ENCODE peak calls at places on chromosomes 3 and 15, in four cellular contexts. One of them, this sample, is unnamed.

GRCh38 chr3:148992027-148992634 is 791 bp downstream of the GYG1 start:
- DNase-seq in activated T-cell treated with anti-CD3 and anti-CD28 coated beads for 1 hour: peak
- DNase-seq in aorta: peak
- DNase-seq in nucleus accumbens: peak
- DNase-seq in this sample: peak

GRCh38 chr3:190597291-190597690 is 83.4 kb downstream of the IL1RAP start:
- DNase-seq in nucleus accumbens: no peak
- DNase-seq in activated T-cell treated with anti-CD3 and anti-CD28 coated beads for 1 hour: no peak
- DNase-seq in aorta: no peak
- DNase-seq in this sample: no peak

GRCh38 chr3:98732239-98733054 is 30.7 kb upstream of the ST3GAL6 start:
- DNase-seq in nucleus accumbens: peak
- DNase-seq in aorta: peak
- DNase-seq in activated T-cell treated with anti-CD3 and anti-CD28 coated beads for 1 hour: no peak
- DNase-seq in this sample: peak

GRCh38 chr3:106397004-106397403 is 528.2 kb upstream of the CBLB start:
- DNase-seq in aorta: no peak
- DNase-seq in activated T-cell treated with anti-CD3 and anti-CD28 coated beads for 1 hour: no peak
- DNase-seq in nucleus accumbens: no peak
- DNase-seq in this sample: no peak

GRCh38 chr3:116920836-116921596 is 211.4 kb downstream of the TUSC7 start:
- DNase-seq in aorta: no peak
- DNase-seq in activated T-cell treated with anti-CD3 and anti-CD28 coated beads for 1 hour: no peak
- DNase-seq in nucleus accumbens: no peak
- DNase-seq in this sample: no peak

GRCh38 chr3:10983219-10983916 is 9.2 kb upstream of the SLC6A1 start:
- DNase-seq in nucleus accumbens: peak
- DNase-seq in aorta: no peak
- DNase-seq in activated T-cell treated with anti-CD3 and anti-CD28 coated beads for 1 hour: no peak
- DNase-seq in this sample: peak

GRCh38 chr3:173977747-173978146 is 580.2 kb downstream of the NLGN1 start:
- DNase-seq in aorta: no peak
- DNase-seq in nucleus accumbens: no peak
- DNase-seq in activated T-cell treated with anti-CD3 and anti-CD28 coated beads for 1 hour: no peak
- DNase-seq in this sample: no peak

GRCh38 chr3:45974686-45975085 is 20.9 kb downstream of the FYCO1 start:
- DNase-seq in nucleus accumbens: no peak
- DNase-seq in aorta: no peak
- DNase-seq in activated T-cell treated with anti-CD3 and anti-CD28 coated beads for 1 hour: no peak
- DNase-seq in this sample: no peak

GRCh38 chr15:60969658-60970057 is 259.4 kb downstream of the RORA start:
- DNase-seq in nucleus accumbens: no peak
- DNase-seq in aorta: no peak
- DNase-seq in activated T-cell treated with anti-CD3 and anti-CD28 coated beads for 1 hour: no peak
- DNase-seq in this sample: no peak

GRCh38 chr15:101426761-101427333 is 62.7 kb downstream of the PCSK6 start:
- DNase-seq in nucleus accumbens: no peak
- DNase-seq in aorta: no peak
- DNase-seq in activated T-cell treated with anti-CD3 and anti-CD28 coated beads for 1 hour: no peak
- DNase-seq in this sample: peak

GRCh38 chr3:49351521-49352011 is 6.6 kb downstream of the GPX1 start:
- DNase-seq in aorta: no peak
- DNase-seq in nucleus accumbens: no peak
- DNase-seq in activated T-cell treated with anti-CD3 and anti-CD28 coated beads for 1 hour: no peak
- DNase-seq in this sample: no peak

GRCh38 chr3:68999605-69000004 is 13.9 kb downstream of the EOGT start:
- DNase-seq in nucleus accumbens: no peak
- DNase-seq in aorta: no peak
- DNase-seq in activated T-cell treated with anti-CD3 and anti-CD28 coated beads for 1 hour: no peak
- DNase-seq in this sample: no peak

GRCh38 chr15:101251830-101252820 is at the start of gene CHSY1:
- DNase-seq in nucleus accumbens: peak
- DNase-seq in activated T-cell treated with anti-CD3 and anti-CD28 coated beads for 1 hour: peak
- DNase-seq in aorta: peak
- DNase-seq in this sample: peak

GRCh38 chr3:32285910-32286309 is 47.4 kb downstream of the CMTM8 start:
- DNase-seq in nucleus accumbens: no peak
- DNase-seq in aorta: no peak
- DNase-seq in activated T-cell treated with anti-CD3 and anti-CD28 coated beads for 1 hour: no peak
- DNase-seq in this sample: peak

GRCh38 chr3:44678480-44679116 is 30.1 kb downstream of the ZNF35 start:
- DNase-seq in nucleus accumbens: no peak
- DNase-seq in activated T-cell treated with anti-CD3 and anti-CD28 coated beads for 1 hour: no peak
- DNase-seq in aorta: no peak
- DNase-seq in this sample: no peak

GRCh38 chr15:48644827-48645557 is 517 bp downstream of the FBN1 start:
- DNase-seq in nucleus accumbens: peak
- DNase-seq in activated T-cell treated with anti-CD3 and anti-CD28 coated beads for 1 hour: no peak
- DNase-seq in aorta: peak
- DNase-seq in this sample: no peak

GRCh38 chr3:129936757-129937156 is 37.8 kb upstream of the TRH start:
- DNase-seq in aorta: no peak
- DNase-seq in activated T-cell treated with anti-CD3 and anti-CD28 coated beads for 1 hour: no peak
- DNase-seq in nucleus accumbens: peak
- DNase-seq in this sample: peak

GRCh38 chr3:32224047-32224446 is 14.4 kb upstream of the CMTM8 start:
- DNase-seq in activated T-cell treated with anti-CD3 and anti-CD28 coated beads for 1 hour: no peak
- DNase-seq in nucleus accumbens: no peak
- DNase-seq in aorta: no peak
- DNase-seq in this sample: no peak

GRCh38 chr3:114527036-114527644 is 233.3 kb downstream of the TIGIT start:
- DNase-seq in nucleus accumbens: no peak
- DNase-seq in activated T-cell treated with anti-CD3 and anti-CD28 coated beads for 1 hour: no peak
- DNase-seq in aorta: no peak
- DNase-seq in this sample: no peak

GRCh38 chr3:183114779-183115178 is 15.5 kb upstream of the MCCC1 start:
- DNase-seq in nucleus accumbens: no peak
- DNase-seq in aorta: no peak
- DNase-seq in activated T-cell treated with anti-CD3 and anti-CD28 coated beads for 1 hour: no peak
- DNase-seq in this sample: no peak

GRCh38 chr3:8996681-8997121 is 33.4 kb upstream of the RAD18 start:
- DNase-seq in aorta: no peak
- DNase-seq in nucleus accumbens: peak
- DNase-seq in activated T-cell treated with anti-CD3 and anti-CD28 coated beads for 1 hour: no peak
- DNase-seq in this sample: no peak

GRCh38 chr3:59608356-59608755 is 558.5 kb upstream of the CFAP20DC start:
- DNase-seq in aorta: no peak
- DNase-seq in activated T-cell treated with anti-CD3 and anti-CD28 coated beads for 1 hour: no peak
- DNase-seq in nucleus accumbens: no peak
- DNase-seq in this sample: no peak

GRCh38 chr15:39205506-39206371 is 375.1 kb upstream of the THBS1 start:
- DNase-seq in activated T-cell treated with anti-CD3 and anti-CD28 coated beads for 1 hour: no peak
- DNase-seq in aorta: no peak
- DNase-seq in nucleus accumbens: no peak
- DNase-seq in this sample: no peak

GRCh38 chr15:99977945-99978344 is 244.7 kb upstream of the LYSMD4 start:
- DNase-seq in activated T-cell treated with anti-CD3 and anti-CD28 coated beads for 1 hour: no peak
- DNase-seq in aorta: peak
- DNase-seq in nucleus accumbens: no peak
- DNase-seq in this sample: no peak

GRCh38 chr15:55196011-55196410 is 730 bp downstream of the RSL24D1 start:
- DNase-seq in aorta: no peak
- DNase-seq in activated T-cell treated with anti-CD3 and anti-CD28 coated beads for 1 hour: no peak
- DNase-seq in nucleus accumbens: no peak
- DNase-seq in this sample: no peak

GRCh38 chr3:45088959-45089358 is 57.2 kb downstream of the CDCP1 start:
- DNase-seq in nucleus accumbens: no peak
- DNase-seq in activated T-cell treated with anti-CD3 and anti-CD28 coated beads for 1 hour: no peak
- DNase-seq in aorta: no peak
- DNase-seq in this sample: no peak

GRCh38 chr15:33963831-33964664 is 4.2 kb upstream of the CHRM5 start:
- DNase-seq in aorta: no peak
- DNase-seq in nucleus accumbens: no peak
- DNase-seq in activated T-cell treated with anti-CD3 and anti-CD28 coated beads for 1 hour: no peak
- DNase-seq in this sample: no peak

GRCh38 chr3:158801200-158801599 is 654 bp upstream of the MFSD1 start:
- DNase-seq in aorta: no peak
- DNase-seq in nucleus accumbens: peak
- DNase-seq in activated T-cell treated with anti-CD3 and anti-CD28 coated beads for 1 hour: no peak
- DNase-seq in this sample: no peak

GRCh38 chr15:27679621-27680521 is 419.2 kb downstream of the OCA2 start:
- DNase-seq in aorta: no peak
- DNase-seq in activated T-cell treated with anti-CD3 and anti-CD28 coated beads for 1 hour: no peak
- DNase-seq in nucleus accumbens: no peak
- DNase-seq in this sample: no peak

GRCh38 chr3:120688121-120688520 is 6.1 kb upstream of the HGD start:
- DNase-seq in nucleus accumbens: no peak
- DNase-seq in aorta: no peak
- DNase-seq in activated T-cell treated with anti-CD3 and anti-CD28 coated beads for 1 hour: no peak
- DNase-seq in this sample: no peak

GRCh38 chr3:71258116-71258515 is 325.4 kb downstream of the FOXP1 start:
- DNase-seq in nucleus accumbens: no peak
- DNase-seq in activated T-cell treated with anti-CD3 and anti-CD28 coated beads for 1 hour: no peak
- DNase-seq in aorta: no peak
- DNase-seq in this sample: no peak